ENCODE peak calls at places on chromosomes 7 and 10, in four cellular contexts. I is SK-N-SH, A is K562, W is HepG2. H is an unnamed sample.

GRCh38 chr10:124436191-124436638 is 13.6 kb downstream of the NKX1-2 start:
- DNase-seq in W (peak; percentile 42), I (no peak), A (no peak), H (no peak)

GRCh38 chr10:131825960-131826650 is 74.7 kb upstream of the PPP2R2D start:
- DNase-seq in A (no peak), I (no peak), W (no peak), H (no peak)

GRCh38 chr10:71074176-71074755 is 138.1 kb upstream of the UNC5B start:
- DNase-seq in A (peak; percentile 33), I (peak; percentile 65), W (no peak), H (no peak)

GRCh38 chr10:49609283-49610014 is 661 bp upstream of the SLC18A3 start:
- DNase-seq in I (peak; percentile 92), A (no peak), W (no peak), H (no peak)

GRCh38 chr7:95330194-95331003 is 6.1 kb upstream of the PON1 start:
- DNase-seq in A (no peak), W (no peak), I (no peak), H (no peak)

GRCh38 chr7:44382459-44383300 is 57.3 kb upstream of the CAMK2B start:
- DNase-seq in A (no peak), I (no peak), W (no peak), H (no peak)

GRCh38 chr7:29839302-29839701 is 33.0 kb downstream of the WIPF3 start:
- DNase-seq in A (peak; percentile 67), W (peak; percentile 15), I (peak; percentile 28), H (no peak)

GRCh38 chr10:31749293-31749692 is 179.3 kb downstream of the ARHGAP12 start:
- DNase-seq in A (no peak), I (peak; percentile 56), W (no peak), H (no peak)

GRCh38 chr7:158111556-158111880 is 476.1 kb downstream of the PTPRN2 start:
- DNase-seq in W (no peak), I (no peak), A (no peak), H (no peak)

GRCh38 chr7:121634356-121634755 is 238.2 kb upstream of the FAM3C start:
- DNase-seq in A (no peak), I (no peak), W (no peak), H (no peak)

GRCh38 chr7:50962281-50962883 is 179.7 kb upstream of the GRB10 start:
- DNase-seq in A (no peak), W (no peak), I (no peak), H (no peak)

GRCh38 chr10:66772511-66772910 is 153.3 kb upstream of the LRRTM3 start:
- DNase-seq in W (no peak), A (no peak), I (no peak), H (no peak)

GRCh38 chr10:8238989-8239388 is 184.5 kb downstream of the GATA3 start:
- DNase-seq in W (no peak), I (no peak), A (no peak), H (no peak)
- TF ChIP-seq REST in W (no peak), I (no peak), A (no peak), H (no peak)

GRCh38 chr10:69078311-69078710 is 9.6 kb upstream of the SRGN start:
- DNase-seq in I (no peak), W (no peak), A (no peak), H (no peak)
- TF ChIP-seq ELF1 in I (no peak), W (no peak), A (no peak), H (no peak)

GRCh38 chr10:74977072-74977471 is 134.4 kb upstream of the SAMD8 start:
- DNase-seq in I (no peak), W (no peak), A (no peak), H (no peak)

GRCh38 chr10:74975758-74976157 is 135.7 kb upstream of the SAMD8 start:
- DNase-seq in I (no peak), A (no peak), W (no peak), H (no peak)

GRCh38 chr10:74973993-74974392 is 137.5 kb upstream of the SAMD8 start:
- DNase-seq in A (no peak), W (no peak), I (no peak), H (no peak)

GRCh38 chr10:74977913-74978847 is 133.3 kb upstream of the SAMD8 start:
- DNase-seq in W (no peak), A (no peak), I (no peak), H (no peak)

DNA sequence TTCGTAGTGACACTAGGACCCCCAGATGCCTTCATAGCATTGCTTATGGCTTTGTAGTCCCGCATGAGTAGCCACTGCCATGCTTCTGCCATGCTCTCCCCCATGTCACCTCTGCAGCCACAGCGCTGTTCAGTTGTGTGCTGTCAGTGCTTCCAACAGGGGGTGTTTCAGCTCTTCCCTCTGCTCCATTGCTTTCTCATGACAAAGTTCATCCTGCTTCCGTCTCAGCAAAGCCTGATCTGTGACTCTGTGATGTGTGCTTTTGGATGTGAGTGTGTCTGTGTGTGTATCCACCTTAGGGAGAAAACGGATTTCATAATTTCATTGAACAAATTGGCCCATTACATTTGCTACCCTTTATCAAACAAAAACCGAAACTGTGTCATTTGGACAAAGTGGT is 134.9 kb upstream of the SAMD8 start:
- DNase-seq in A (no peak), W (peak; percentile 44), I (no peak), H (no peak)
- TF ChIP-seq CTCF in A (peak; percentile 35), W (peak; percentile 69), I (no peak), H (no peak)

GRCh38 chr10:122953827-122954730 is at the start of gene C10orf88:
- DNase-seq in W (peak; percentile 96), I (peak; percentile 98), A (peak; percentile 96), H (peak; percentile 99)
- TF ChIP-seq REST in W (peak; percentile 45), I (peak; percentile 61), A (no peak), H (no peak)

GRCh38 chr7:37344886-37345579 is 103.6 kb downstream of the ELMO1 start:
- DNase-seq in W (no peak), I (peak; percentile 39), A (no peak), H (no peak)

GRCh38 chr7:37341033-37341630 is 107.5 kb downstream of the ELMO1 start:
- DNase-seq in A (no peak), I (no peak), W (no peak), H (no peak)

GRCh38 chr7:37342665-37343471 is 105.8 kb downstream of the ELMO1 start:
- DNase-seq in W (no peak), A (peak; percentile 38), I (peak; percentile 66), H (no peak)

GRCh38 chr7:37346761-37347160 is 101.9 kb downstream of the ELMO1 start:
- DNase-seq in W (no peak), A (no peak), I (no peak), H (no peak)

DNA sequence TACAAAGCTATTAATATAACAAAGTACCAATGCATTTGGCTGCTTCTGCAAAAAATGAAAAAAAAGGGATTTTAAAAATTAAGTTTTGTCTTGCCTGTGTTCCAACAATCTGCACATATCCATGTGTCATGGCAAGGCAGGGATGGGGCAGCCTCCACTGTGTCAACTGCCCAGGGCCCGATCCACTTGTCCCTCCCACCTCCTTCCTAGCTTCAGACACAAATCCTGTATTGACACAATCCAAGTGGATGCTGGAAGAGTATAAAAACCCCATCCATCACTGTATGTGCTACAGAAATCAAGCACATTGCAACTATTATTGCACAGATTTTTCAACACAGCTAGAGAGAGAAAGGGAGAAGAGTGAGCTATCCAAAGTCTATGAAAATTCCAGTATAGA is 106.5 kb downstream of the ELMO1 start:
- DNase-seq in A (no peak), W (no peak), I (no peak), H (no peak)
- TF ChIP-seq ELF1 in A (no peak), W (no peak), I (no peak), H (no peak)

GRCh38 chr10:63132651-63133055 is 475 bp upstream of the NRBF2 start:
- DNase-seq in I (no peak), A (no peak), W (no peak), H (no peak)
- TF ChIP-seq CTCF in I (no peak), A (peak; percentile 1), W (no peak), H (no peak)

DNA sequence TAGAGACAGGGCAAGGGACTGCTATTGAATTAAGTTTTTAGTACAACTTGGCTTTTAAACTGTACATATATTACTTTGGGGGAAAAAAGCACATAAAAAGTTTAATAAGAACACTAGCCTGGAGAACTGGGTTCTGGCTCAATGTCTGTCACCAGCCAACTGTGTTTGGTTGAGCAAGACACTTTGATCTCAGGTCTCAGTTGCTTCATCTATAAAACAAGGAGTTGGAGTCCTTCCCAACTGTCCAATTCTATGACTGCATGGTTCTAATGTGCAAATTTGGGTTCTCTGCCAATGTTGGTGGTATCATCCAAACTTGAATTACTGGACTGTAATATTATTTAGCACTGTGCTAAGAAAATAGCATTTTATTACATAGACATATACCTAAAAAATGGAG is 50.3 kb downstream of the ATXN7L1 start:
- DNase-seq in W (no peak), I (no peak), A (no peak), H (no peak)
- TF ChIP-seq REST in W (no peak), I (no peak), A (no peak), H (no peak)

H was measured in HCT116.